ENCODE peak calls at places on chromosomes 2 and 18, in six cellular contexts. N is IMR-90, I is stomach, L is ovary, F is heart left ventricle, G is endothelial cell of umbilical vein. J is an unnamed sample. For H3K4me1, the result is how much of the 10 kb centered on the place peaks cover.

GRCh38 chr18:49861659-49862058 is 48.3 kb upstream of the ACAA2 start:
- DNase-seq in N (no peak), I (no peak), L (no peak), F (no peak), G (peak), J (no peak)

GRCh38 chr2:198640463-198640862 is 817.3 kb downstream of the SATB2 start:
- DNase-seq in N (no peak), I (no peak), L (no peak), F (no peak), G (no peak), J (no peak)

GRCh38 chr2:217014298-217015116 is 154.6 kb upstream of the TNP1 start:
- DNase-seq in N (no peak), I (no peak), L (no peak), F (no peak), G (no peak), J (no peak)

GRCh38 chr2:9548506-9548905 is 7.1 kb downstream of the ADAM17 start:
- DNase-seq in N (peak), I (no peak), L (no peak), F (no peak), G (no peak), J (no peak)

GRCh38 chr2:55175254-55176093 is 56.6 kb downstream of the CLHC1 start:
- DNase-seq in N (peak), I (no peak), L (no peak), F (no peak), G (peak), J (no peak)

GRCh38 chr2:112566104-112566503 is 18.3 kb upstream of the CHCHD5 start:
- DNase-seq in N (peak), I (no peak), L (no peak), F (no peak), G (no peak), J (no peak)

GRCh38 chr2:62333961-62334360 is 138.0 kb downstream of the B3GNT2 start:
- DNase-seq in N (no peak), I (no peak), L (no peak), F (no peak), G (no peak), J (no peak)

GRCh38 chr2:239468491-239469017 is 67.7 kb upstream of the HDAC4 start:
- DNase-seq in N (no peak), I (no peak), L (peak), F (no peak), G (no peak), J (no peak)

GRCh38 chr2:201450910-201451329 is 338 bp downstream of the TRAK2 start:
- DNase-seq in N (peak), I (no peak), L (no peak), F (no peak), G (no peak), J (no peak)

GRCh38 chr2:63226297-63226696 is 175.7 kb downstream of the OTX1 start:
- DNase-seq in N (no peak), I (no peak), L (no peak), F (no peak), G (no peak), J (no peak)

GRCh38 chr2:195407782-195408181 is 249.2 kb upstream of the SLC39A10 start:
- DNase-seq in N (peak), I (no peak), L (no peak), F (no peak), G (no peak), J (no peak)

GRCh38 chr18:51088410-51088809 is 58.4 kb downstream of the SMAD4 start:
- DNase-seq in N (no peak), I (no peak), L (no peak), F (no peak), G (no peak), J (no peak)

GRCh38 chr2:226788881-226789485 is 10.6 kb downstream of the IRS1 start:
- DNase-seq in N (peak), I (no peak), L (no peak), F (no peak), G (no peak), J (no peak)

GRCh38 chr2:226790006-226790405 is 9.6 kb downstream of the IRS1 start:
- DNase-seq in N (no peak), I (no peak), L (no peak), F (no peak), G (no peak), J (no peak)

GRCh38 chr2:226790436-226790835 is 9.2 kb downstream of the IRS1 start:
- DNase-seq in N (peak), I (no peak), L (no peak), F (no peak), G (no peak), J (no peak)

GRCh38 chr2:226791056-226791486 is 8.5 kb downstream of the IRS1 start:
- DNase-seq in N (peak), I (no peak), L (no peak), F (no peak), G (peak), J (peak)

GRCh38 chr2:226788064-226788463 is 11.6 kb downstream of the IRS1 start:
- DNase-seq in N (peak), I (no peak), L (no peak), F (no peak), G (no peak), J (no peak)
- H3K27ac ChIP-seq in N (no peak), I (no peak), L (no peak), F (peak), G (no peak), J (no peak)

GRCh38 chr2:43539436-43539835 is 56.4 kb downstream of the THADA start:
- DNase-seq in N (no peak), I (no peak), L (no peak), F (no peak), G (no peak), J (no peak)

GRCh38 chr2:43534569-43534968 is 61.3 kb downstream of the THADA start:
- DNase-seq in N (no peak), I (no peak), L (no peak), F (no peak), G (no peak), J (no peak)

GRCh38 chr2:43538034-43538670 is 57.7 kb downstream of the THADA start:
- DNase-seq in N (no peak), I (no peak), L (no peak), F (no peak), G (no peak), J (no peak)

GRCh38 chr2:43539991-43540860 is 55.6 kb downstream of the THADA start:
- DNase-seq in N (peak), I (peak), L (peak), F (peak), G (no peak), J (peak)

GRCh38 chr2:43537137-43537536 is 58.7 kb downstream of the THADA start:
- DNase-seq in N (no peak), I (no peak), L (no peak), F (no peak), G (no peak), J (no peak)
- TF ChIP-seq POLR2A in N (no peak), I (no peak), L (no peak), F (no peak), G (no peak), J (no peak)

GRCh38 chr18:24014062-24014985 is at the start of gene TTC39C:
- DNase-seq in N (peak), I (peak), L (peak), F (peak), G (peak), J (peak)

GRCh38 chr18:24013061-24013460 is 1.5 kb upstream of the TTC39C start:
- DNase-seq in N (peak), I (no peak), L (no peak), F (no peak), G (no peak), J (no peak)

GRCh38 chr18:24016643-24017042 is 2.1 kb downstream of the TTC39C start:
- DNase-seq in N (no peak), I (no peak), L (no peak), F (no peak), G (peak), J (no peak)

GRCh38 chr18:24015897-24016631 is 1.5 kb downstream of the TTC39C start:
- DNase-seq in N (no peak), I (no peak), L (no peak), F (no peak), G (no peak), J (no peak)

GRCh38 chr18:24014986-24015896 is 687 bp downstream of the TTC39C start:
- DNase-seq in N (peak), I (peak), L (peak), F (peak), G (peak), J (peak)
- H3K4me1 ChIP-seq in N (under half), I (half or more), L (under half), F (under half), G (under half), J (under half)

DNA sequence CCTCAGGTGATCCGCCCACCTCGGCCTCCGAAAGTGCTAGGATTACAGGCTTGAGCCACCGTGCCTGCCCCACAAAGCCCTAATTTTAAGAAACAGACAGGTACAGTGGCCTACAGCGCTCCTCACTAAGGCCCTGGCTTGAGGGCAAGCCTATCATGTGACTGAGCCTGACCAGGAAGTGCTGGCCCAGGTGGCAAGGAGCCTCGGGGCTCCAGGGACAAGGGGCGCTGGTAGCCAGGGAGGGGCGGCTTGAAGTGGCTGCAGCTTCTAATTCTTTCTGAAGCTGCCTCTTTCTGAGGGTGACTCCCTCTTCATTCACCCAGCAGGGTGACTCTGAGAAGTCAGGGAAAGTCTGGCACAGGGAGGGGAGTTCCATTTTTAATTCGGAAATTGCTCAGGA is 115.8 kb downstream of the FAM210A start:
- DNase-seq in N (no peak), I (no peak), L (no peak), F (no peak), G (peak), J (peak)
- H3K27ac ChIP-seq in N (no peak), I (peak), L (no peak), F (peak), G (no peak), J (peak)

GRCh38 chr2:149330127-149331022 is at the start of gene LYPD6:
- DNase-seq in N (peak), I (peak), L (peak), F (peak), G (peak), J (peak)
- TF ChIP-seq POLR2A in N (no peak), I (no peak), L (no peak), F (no peak), G (no peak), J (no peak)

GRCh38 chr18:63262369-63263335 is 56.9 kb downstream of the BCL2 start:
- DNase-seq in N (no peak), I (no peak), L (no peak), F (no peak), G (no peak), J (peak)

GRCh38 chr18:63266888-63267790 is 52.4 kb downstream of the BCL2 start:
- DNase-seq in N (no peak), I (no peak), L (no peak), F (no peak), G (no peak), J (no peak)

GRCh38 chr18:63264871-63265270 is 54.7 kb downstream of the BCL2 start:
- DNase-seq in N (no peak), I (no peak), L (no peak), F (peak), G (no peak), J (no peak)

GRCh38 chr18:63263444-63263843 is 56.1 kb downstream of the BCL2 start:
- DNase-seq in N (no peak), I (no peak), L (no peak), F (no peak), G (no peak), J (no peak)

DNA sequence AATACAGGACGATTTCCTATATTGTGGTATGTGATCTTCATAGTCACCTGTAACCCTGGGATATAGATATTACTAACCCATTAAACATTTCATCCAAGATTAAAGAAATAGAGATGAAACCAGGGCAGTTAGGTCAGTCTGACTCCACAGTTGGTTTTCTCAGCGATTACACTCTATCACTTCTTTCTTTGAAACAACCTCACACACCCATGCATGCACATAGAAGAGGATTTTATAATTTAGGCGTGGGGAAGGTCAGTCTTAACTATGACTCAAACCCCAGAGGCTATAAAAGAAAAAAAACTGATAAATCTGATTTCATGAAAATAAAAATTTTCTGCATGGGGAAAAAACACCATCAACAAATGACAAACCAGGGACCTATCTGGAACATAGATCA is 54.2 kb downstream of the BCL2 start:
- DNase-seq in N (no peak), I (no peak), L (no peak), F (no peak), G (no peak), J (no peak)
- H3K4me1 ChIP-seq in N (under half), I (under half), L (under half), F (under half), G (under half), J (under half)

GRCh38 chr2:28713582-28714292 is 37.9 kb upstream of the PPP1CB start:
- DNase-seq in N (peak), I (no peak), L (no peak), F (no peak), G (no peak), J (no peak)

GRCh38 chr2:28716265-28716865 is 35.3 kb upstream of the PPP1CB start:
- DNase-seq in N (peak), I (peak), L (no peak), F (peak), G (peak), J (no peak)

GRCh38 chr2:28721601-28722191 is 29.9 kb upstream of the PPP1CB start:
- DNase-seq in N (no peak), I (no peak), L (no peak), F (no peak), G (no peak), J (no peak)

GRCh38 chr2:28720345-28720744 is 31.3 kb upstream of the PPP1CB start:
- DNase-seq in N (no peak), I (no peak), L (no peak), F (no peak), G (no peak), J (no peak)

GRCh38 chr2:28717339-28717758 is 34.3 kb upstream of the PPP1CB start:
- DNase-seq in N (peak), I (no peak), L (no peak), F (peak), G (peak), J (peak)
- H3K27ac ChIP-seq in N (peak), I (peak), L (no peak), F (peak), G (peak), J (peak)

GRCh38 chr2:176269319-176270099 is at the start of gene MTX2:
- DNase-seq in N (peak), I (peak), L (peak), F (peak), G (peak), J (peak)
- TF ChIP-seq POLR2A in N (peak), I (no peak), L (peak), F (peak), G (peak), J (no peak)

J was measured in testis.